ENCODE peak calls at places on chromosomes 13 and 19, in four cellular contexts. V is activated effector memory CD4-positive, alpha-beta T cell treated with anti-CD3 and anti-CD28 coated beads, Interleukin-2, amount 50 U/mL, for 16 hours; I is epithelial cell of esophagus; W is bronchial epithelial cell. G is an unnamed sample.

GRCh38 chr19:40705362-40705651 is 11.4 kb downstream of the COQ8B start:
- DNase-seq in V (no peak), I (no peak), W (no peak), G (no peak)

GRCh38 chr13:97757807-97758206 is 195.7 kb upstream of the IPO5 start:
- DNase-seq in V (no peak), I (no peak), W (no peak), G (no peak)

GRCh38 chr13:73656863-73657262 is 477.3 kb downstream of the KLF12 start:
- DNase-seq in V (no peak), I (peak), W (peak), G (peak)

GRCh38 chr13:102197193-102197592 is 204.7 kb downstream of the FGF14 start:
- DNase-seq in V (no peak), I (peak), W (peak), G (no peak)

GRCh38 chr13:41995946-41996345 is 35.0 kb upstream of the VWA8 start:
- DNase-seq in V (peak), I (peak), W (peak), G (no peak)

GRCh38 chr19:401836-402535 is 7.0 kb downstream of the C2CD4C start:
- DNase-seq in V (peak), I (no peak), W (no peak), G (no peak)

GRCh38 chr19:6947745-6948144 is 60.4 kb downstream of the ADGRE1 start:
- DNase-seq in V (peak), I (peak), W (peak), G (peak)

GRCh38 chr13:59755647-59756290 is 408.0 kb downstream of the DIAPH3 start:
- DNase-seq in V (no peak), I (peak), W (peak), G (peak)

GRCh38 chr13:107018285-107018684 is 450.3 kb upstream of the ARGLU1 start:
- DNase-seq in V (no peak), I (no peak), W (no peak), G (no peak)

G was measured in RWPE1.